ENCODE peak calls at places on chromosomes 3 and 15, in seven cellular contexts. C is astrocyte of the spinal cord, H is epithelial cell of esophagus, D is GM13976, I is adrenal gland, Z is foreskin fibroblast, B is bronchial epithelial cell. J is an unnamed sample.

GRCh38 chr15:56019060-56019793 is 25.8 kb upstream of the NEDD4 start:
- DNase-seq in C (no peak), H (peak), D (no peak), I (no peak), Z (no peak), B (peak), J (no peak)

GRCh38 chr3:40800343-40800742 is 275.6 kb downstream of the ZNF621 start:
- DNase-seq in C (peak), H (peak), D (no peak), I (peak), Z (no peak), B (peak), J (peak)

GRCh38 chr3:116059421-116060096 is 385.7 kb downstream of the LSAMP start:
- DNase-seq in C (peak), H (peak), D (no peak), I (peak), Z (peak), B (peak), J (peak)

GRCh38 chr15:72800819-72801481 is 17.4 kb upstream of the ADPGK start:
- DNase-seq in C (no peak), H (no peak), D (no peak), I (no peak), Z (no peak), B (peak), J (peak)

GRCh38 chr3:76222115-76222652 is 436.8 kb upstream of the ZNF717 start:
- DNase-seq in C (no peak), H (no peak), D (no peak), I (no peak), Z (no peak), B (peak), J (no peak)

GRCh38 chr3:101466465-101467309 is 46.3 kb downstream of the SENP7 start:
- DNase-seq in C (no peak), H (no peak), D (no peak), I (peak), Z (no peak), B (peak), J (no peak)

GRCh38 chr15:47587938-47588817 is 129.1 kb upstream of the SEMA6D start:
- DNase-seq in C (no peak), H (no peak), D (no peak), I (no peak), Z (no peak), B (no peak), J (peak)

GRCh38 chr3:76551739-76552138 is 488.2 kb upstream of the ROBO2 start:
- DNase-seq in C (no peak), H (no peak), D (no peak), I (no peak), Z (no peak), B (no peak), J (no peak)

GRCh38 chr3:23696842-23697241 is 108.9 kb upstream of the UBE2E1 start:
- DNase-seq in C (no peak), H (peak), D (no peak), I (no peak), Z (no peak), B (no peak), J (peak)

GRCh38 chr3:96863129-96863740 is 48.8 kb downstream of the EPHA6 start:
- DNase-seq in C (peak), H (peak), D (peak), I (peak), Z (no peak), B (peak), J (peak)

GRCh38 chr3:159045279-159045678 is 243.4 kb downstream of the MFSD1 start:
- DNase-seq in C (no peak), H (no peak), D (no peak), I (no peak), Z (no peak), B (no peak), J (no peak)

GRCh38 chr3:138673641-138674040 is 65.1 kb downstream of the FAIM start:
- DNase-seq in C (peak), H (peak), D (no peak), I (no peak), Z (no peak), B (peak), J (peak)

GRCh38 chr15:36407647-36408046 is 171.8 kb upstream of the CDIN1 start:
- DNase-seq in C (peak), H (peak), D (no peak), I (peak), Z (peak), B (no peak), J (peak)

GRCh38 chr3:37628711-37629301 is 232.9 kb upstream of the CTDSPL start:
- DNase-seq in C (peak), H (no peak), D (no peak), I (no peak), Z (peak), B (no peak), J (no peak)

GRCh38 chr3:73210759-73211158 is 149.3 kb downstream of the EBLN2 start:
- DNase-seq in C (no peak), H (no peak), D (no peak), I (no peak), Z (no peak), B (no peak), J (no peak)

GRCh38 chr3:28328188-28329151 is 20.1 kb upstream of the ZCWPW2 start:
- DNase-seq in C (peak), H (peak), D (no peak), I (no peak), Z (peak), B (peak), J (peak)

GRCh38 chr3:14429237-14429636 is 26.8 kb downstream of the SLC6A6 start:
- DNase-seq in C (no peak), H (peak), D (no peak), I (peak), Z (no peak), B (no peak), J (no peak)

GRCh38 chr15:54035616-54036015 is 57.4 kb downstream of the UNC13C start:
- DNase-seq in C (no peak), H (no peak), D (no peak), I (no peak), Z (no peak), B (no peak), J (no peak)

GRCh38 chr3:12073106-12073505 is 68.9 kb downstream of the SYN2 start:
- DNase-seq in C (no peak), H (no peak), D (no peak), I (no peak), Z (no peak), B (no peak), J (no peak)

GRCh38 chr3:178778579-178778978 is 242.3 kb downstream of the KCNMB2 start:
- DNase-seq in C (no peak), H (peak), D (no peak), I (no peak), Z (no peak), B (peak), J (no peak)

GRCh38 chr3:109018828-109019227 is 65.1 kb upstream of the GUCA1C start:
- DNase-seq in C (no peak), H (peak), D (no peak), I (no peak), Z (no peak), B (no peak), J (no peak)

GRCh38 chr3:73207946-73208345 is 146.5 kb downstream of the EBLN2 start:
- DNase-seq in C (no peak), H (no peak), D (no peak), I (no peak), Z (no peak), B (no peak), J (no peak)

GRCh38 chr3:127368186-127369032 is 80.6 kb upstream of the PRR20G start:
- DNase-seq in C (no peak), H (no peak), D (no peak), I (no peak), Z (no peak), B (no peak), J (no peak)

GRCh38 chr3:73624363-73625123 is at the start of gene PDZRN3:
- DNase-seq in C (peak), H (peak), D (peak), I (peak), Z (peak), B (no peak), J (peak)

GRCh38 chr15:100057281-100057680 is 284.5 kb downstream of the ADAMTS17 start:
- DNase-seq in C (no peak), H (no peak), D (no peak), I (no peak), Z (no peak), B (no peak), J (no peak)

GRCh38 chr3:94026623-94027022 is 1.8 kb downstream of the STX19 start:
- DNase-seq in C (no peak), H (no peak), D (no peak), I (no peak), Z (no peak), B (no peak), J (no peak)

GRCh38 chr15:82132742-82133141 is 86.9 kb upstream of the MEX3B start:
- DNase-seq in C (peak), H (peak), D (no peak), I (no peak), Z (peak), B (peak), J (peak)

GRCh38 chr15:67999320-68000100 is 54.6 kb upstream of the PIAS1 start:
- DNase-seq in C (no peak), H (peak), D (no peak), I (no peak), Z (no peak), B (peak), J (no peak)

GRCh38 chr3:69535613-69536012 is 149.7 kb upstream of the FRMD4B start:
- DNase-seq in C (no peak), H (no peak), D (no peak), I (no peak), Z (no peak), B (no peak), J (no peak)
- TF ChIP-seq CTCF in C (no peak), H (no peak), D (no peak), I (no peak), Z (no peak), B (no peak), J (no peak)

DNA sequence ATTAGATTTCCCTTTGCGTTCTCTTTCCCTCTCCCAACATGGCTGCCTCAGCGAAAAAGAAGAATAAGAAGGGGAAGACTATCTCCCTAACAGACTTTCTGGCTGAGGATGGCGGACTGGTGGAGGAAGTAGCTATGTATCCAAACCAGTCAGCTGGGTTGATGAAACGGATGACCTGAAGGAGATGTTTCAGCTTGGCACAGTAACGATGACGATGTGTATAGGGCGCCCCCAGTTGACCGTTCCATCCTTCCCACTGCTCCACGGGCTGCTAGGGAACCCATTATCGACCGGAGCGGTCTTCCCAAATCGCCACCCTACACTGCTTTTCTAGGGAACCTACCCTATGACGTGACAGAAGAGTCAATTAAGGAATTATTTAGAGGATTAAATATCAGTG is 20.1 kb upstream of the PARP14 start:
- DNase-seq in C (no peak), H (peak), D (no peak), I (no peak), Z (no peak), B (no peak), J (no peak)
- TF ChIP-seq CTCF in C (no peak), H (no peak), D (no peak), I (no peak), Z (no peak), B (no peak), J (no peak)

DNA sequence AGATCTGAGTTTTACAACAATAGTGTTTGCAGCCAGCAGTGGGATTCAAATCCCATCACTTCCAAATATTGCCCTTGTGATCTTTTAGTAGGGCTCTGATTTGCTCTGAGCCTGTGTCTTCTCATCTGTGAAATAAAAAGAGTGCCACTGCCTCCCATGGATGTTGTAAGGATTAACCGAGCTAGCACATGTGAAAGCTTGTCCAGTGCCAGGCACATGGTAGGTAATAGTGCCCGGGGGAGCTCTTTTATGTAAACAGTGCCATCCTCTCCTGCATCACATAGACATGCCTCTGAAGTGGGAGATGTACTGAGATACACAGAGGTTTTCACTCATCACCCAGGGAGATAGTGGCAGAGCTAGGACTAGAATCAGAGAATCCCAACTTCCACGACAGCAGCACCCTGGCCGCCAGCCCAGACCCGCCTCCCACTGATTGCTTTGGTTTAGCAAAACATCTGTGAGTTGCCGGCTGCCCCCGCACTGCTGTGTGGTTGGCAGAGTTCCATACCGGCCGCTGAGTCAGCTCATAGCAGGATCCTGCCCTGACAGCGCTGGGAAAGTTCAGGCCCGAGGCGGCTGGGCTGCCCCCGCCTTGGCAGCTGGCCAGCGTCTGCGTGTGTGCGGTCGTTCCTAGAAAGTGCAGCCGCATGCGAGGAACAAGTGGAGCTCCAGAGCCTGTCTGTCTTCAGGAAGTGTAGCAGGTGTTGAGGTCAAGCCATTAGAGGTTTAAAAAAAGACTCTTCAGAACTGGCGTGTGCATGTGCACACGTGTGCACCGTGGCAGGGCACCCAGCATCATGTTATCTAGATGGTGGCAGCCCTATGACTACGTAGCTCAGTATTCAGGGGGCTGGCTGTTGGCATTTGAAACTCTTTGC is 5.0 kb downstream of the ARID3B start:
- DNase-seq in C (peak), H (peak), D (peak), I (peak), Z (peak), B (peak), J (peak)
- TF ChIP-seq CTCF in C (no peak), H (no peak), D (no peak), I (no peak), Z (no peak), B (peak), J (no peak)

DNA sequence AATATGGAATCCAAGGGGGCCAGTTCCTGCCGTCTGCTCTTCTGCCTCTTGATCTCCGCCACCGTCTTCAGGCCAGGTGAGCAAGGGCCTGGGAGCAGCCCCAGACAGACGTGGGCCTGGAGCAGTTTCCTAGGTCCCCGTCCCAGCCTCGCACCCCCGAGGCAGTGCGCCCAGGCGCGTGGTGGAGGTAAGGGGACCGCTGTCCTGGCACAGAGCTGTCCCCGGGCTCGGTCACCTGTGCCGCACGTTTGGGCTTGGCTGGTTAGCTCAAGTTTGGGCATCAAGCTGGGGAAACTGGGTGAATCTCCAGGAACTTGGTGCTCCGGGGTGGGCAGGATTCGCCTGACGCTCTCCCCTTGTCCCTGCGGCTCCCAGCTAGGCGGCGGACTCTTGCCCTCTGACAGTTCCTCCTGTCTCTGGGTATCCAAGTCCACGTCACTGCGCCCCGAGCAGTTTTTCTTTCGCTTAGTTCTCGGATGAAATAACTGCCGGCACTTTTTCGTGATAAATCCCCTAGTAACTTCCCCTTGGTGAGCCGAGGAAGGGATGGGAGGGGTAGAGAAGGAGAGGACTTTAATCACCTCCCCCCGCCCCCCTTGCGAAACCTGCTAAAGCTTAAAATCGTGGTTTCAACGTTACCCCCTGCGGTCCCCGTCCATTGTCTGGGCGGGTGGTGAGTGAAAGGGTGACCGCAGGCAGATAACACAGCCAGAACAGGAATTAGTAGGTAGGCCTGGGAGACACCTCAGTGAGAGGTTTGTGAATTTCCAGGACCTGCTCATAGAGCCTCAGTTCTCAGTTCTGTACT is 901 bp downstream of the ALCAM start:
- DNase-seq in C (peak), H (peak), D (peak), I (peak), Z (peak), B (peak), J (peak)
- TF ChIP-seq CTCF in C (no peak), H (no peak), D (no peak), I (peak), Z (no peak), B (peak), J (peak)

GRCh38 chr3:46496745-46497555 is 826 bp upstream of the RTP3 start:
- DNase-seq in C (no peak), H (peak), D (peak), I (no peak), Z (no peak), B (peak), J (peak)
- TF ChIP-seq CTCF in C (peak), H (peak), D (no peak), I (peak), Z (peak), B (peak), J (peak)